ENCODE peak calls at places on chromosomes 4 and X, in four cellular contexts. P is hepatocyte, N is K562, E is esophagus squamous epithelium. W is an unnamed sample.

GRCh38 chr4:48976007-48976406 is 10.1 kb upstream of the CWH43 start:
- DNase-seq in P (no peak), N (no peak), E (no peak), W (no peak)

GRCh38 chr4:182695842-182696241 is 221.3 kb downstream of the DCTD start:
- DNase-seq in P (no peak), N (no peak), E (no peak), W (no peak)

GRCh38 chrX:131711478-131711867 is 167.6 kb downstream of the OR13H1 start:
- DNase-seq in P (no peak), N (no peak), E (no peak), W (no peak)

GRCh38 chr4:147530153-147530552 is 49.3 kb downstream of the EDNRA start:
- DNase-seq in P (no peak), N (no peak), E (no peak), W (no peak)

GRCh38 chr4:64784125-64784524 is 374.9 kb upstream of the TECRL start:
- DNase-seq in P (no peak), N (no peak), E (no peak), W (no peak)

GRCh38 chr4:69894221-69894620 is 34.3 kb upstream of the SULT1E1 start:
- DNase-seq in P (peak; percentile 30), N (no peak), E (no peak), W (no peak)

GRCh38 chr4:123547167-123547817 is 150.7 kb downstream of the SPRY1 start:
- DNase-seq in P (peak; percentile 76), N (no peak), E (no peak), W (no peak)

GRCh38 chr4:112895785-112896184 is 153.7 kb upstream of the ANK2 start:
- DNase-seq in P (no peak), N (no peak), E (no peak), W (no peak)

GRCh38 chr4:156915216-156915615 is 56.4 kb downstream of the PDGFC start:
- DNase-seq in P (no peak), N (no peak), E (no peak), W (no peak)

GRCh38 chr4:147799986-147800555 is 68.2 kb downstream of the ARHGAP10 start:
- DNase-seq in P (no peak), N (no peak), E (no peak), W (no peak)

GRCh38 chr4:177066746-177067145 is 242.9 kb upstream of the NEIL3 start:
- DNase-seq in P (no peak), N (no peak), E (no peak), W (no peak)

GRCh38 chr4:137558951-137559350 is 26.7 kb upstream of the PCDH18 start:
- DNase-seq in P (no peak), N (no peak), E (no peak), W (peak; percentile 32)

GRCh38 chr4:40648141-40648540 is 18.5 kb upstream of the RBM47 start:
- DNase-seq in P (no peak), N (no peak), E (no peak), W (no peak)

GRCh38 chrX:43949669-43950068 is 23.5 kb downstream of the NDP start:
- DNase-seq in P (peak; percentile 52), N (no peak), E (no peak), W (no peak)

GRCh38 chr4:188960411-188961093 is 821.3 kb downstream of the TRIML1 start:
- DNase-seq in P (no peak), N (no peak), E (no peak), W (no peak)

GRCh38 chr4:16674133-16674532 is 224.3 kb downstream of the LDB2 start:
- DNase-seq in P (no peak), N (no peak), E (no peak), W (no peak)

GRCh38 chrX:2445662-2446623 is 54.8 kb downstream of the DHRSX start:
- DNase-seq in P (no peak), N (no peak), E (no peak), W (no peak)

GRCh38 chrX:149372861-149373260 is 132.2 kb downstream of the IDS start:
- DNase-seq in P (no peak), N (no peak), E (no peak), W (peak; percentile 43)

GRCh38 chr4:127012549-127012948 is 620.2 kb upstream of the INTU start:
- DNase-seq in P (no peak), N (no peak), E (no peak), W (peak; percentile 15)

GRCh38 chr4:181140037-181140603 is 1103.1 kb upstream of the TENM3 start:
- DNase-seq in P (no peak), N (no peak), E (no peak), W (no peak)

GRCh38 chr4:97235516-97235915 is 907.8 kb downstream of the STPG2 start:
- DNase-seq in P (no peak), N (no peak), E (no peak), W (no peak)

GRCh38 chrX:120456973-120457372 is 12.1 kb downstream of the LAMP2 start:
- DNase-seq in P (no peak), N (no peak), E (no peak), W (no peak)
- H3K4me3 ChIP-seq in P (no peak overlapping the region), N (no peak overlapping the region), E (no peak overlapping the region), W (no peak overlapping the region)

GRCh38 chr4:169414913-169415312 is 144.2 kb upstream of the SH3RF1 start:
- DNase-seq in P (no peak), N (no peak), E (no peak), W (no peak)

GRCh38 chr4:169407217-169407845 is 136.6 kb upstream of the SH3RF1 start:
- DNase-seq in P (no peak), N (no peak), E (no peak), W (peak; percentile 61)

GRCh38 chr4:169412046-169412445 is 141.3 kb upstream of the SH3RF1 start:
- DNase-seq in P (no peak), N (no peak), E (no peak), W (no peak)

GRCh38 chr4:169416461-169416860 is 145.7 kb upstream of the SH3RF1 start:
- DNase-seq in P (no peak), N (no peak), E (no peak), W (no peak)

DNA sequence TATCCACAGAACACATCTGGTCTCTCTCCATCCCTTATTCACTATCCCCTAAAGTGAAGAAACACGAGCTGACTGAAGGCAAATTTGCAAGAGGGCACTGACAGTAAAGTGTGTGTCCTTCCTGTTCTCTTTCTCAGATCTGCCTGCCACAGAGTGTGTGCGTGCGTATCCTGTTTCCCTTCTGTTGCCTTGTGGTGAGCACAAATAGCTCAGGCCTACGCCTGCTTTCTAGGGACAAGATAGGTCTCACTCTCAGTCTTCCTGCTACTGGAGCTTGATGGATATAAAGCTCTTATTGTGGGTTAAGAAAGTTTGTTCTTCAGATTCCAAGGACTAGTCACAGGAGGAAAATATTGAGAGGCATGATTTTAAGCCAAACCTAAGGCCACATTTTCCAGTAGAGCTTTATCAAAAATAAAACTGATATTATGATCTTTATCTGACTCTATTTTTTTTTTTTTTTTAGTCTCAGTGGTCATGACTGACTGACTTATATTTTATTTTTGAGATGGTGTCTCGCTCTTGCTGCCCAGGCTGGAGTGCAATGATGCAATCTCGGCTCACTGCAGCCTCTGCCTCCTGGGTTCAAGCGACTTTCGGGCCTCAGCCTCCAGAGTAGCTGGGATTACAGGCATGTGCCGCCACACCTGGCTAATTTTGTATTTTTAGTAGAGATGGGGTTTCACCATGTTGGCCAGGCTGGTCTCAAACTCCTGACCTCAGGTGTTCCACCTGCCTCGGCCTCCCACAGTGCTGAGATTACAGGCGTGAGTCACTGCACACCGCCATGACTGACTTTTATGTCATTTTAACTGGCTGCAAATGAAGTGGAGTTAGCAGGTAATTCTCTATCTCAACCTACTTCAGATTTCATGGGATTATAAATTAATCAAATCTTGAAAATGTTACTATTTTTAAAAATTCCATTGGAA is 140.3 kb upstream of the SH3RF1 start:
- DNase-seq in P (peak; percentile 10), N (no peak), E (no peak), W (peak; percentile 36)
- H3K27ac ChIP-seq in P (no peak overlapping the region), N (no peak overlapping the region), E (no peak overlapping the region), W (no peak overlapping the region)

GRCh38 chr4:129641179-129641578 is 545.2 kb downstream of the C4orf33 start:
- DNase-seq in P (peak; percentile 68), N (no peak), E (no peak), W (peak; percentile 70)
- TF ChIP-seq CTCF in P (peak; percentile 74), N (peak; percentile 43), E (peak; percentile 66), W (peak; percentile 81)

GRCh38 chr4:7781361-7781760 is 158.3 kb downstream of the AFAP1 start:
- DNase-seq in P (no peak), N (peak; percentile 26), E (no peak), W (peak; percentile 54)
- H3K4me3 ChIP-seq in P (no peak overlapping the region), N (no peak overlapping the region), E (no peak overlapping the region), W (no peak overlapping the region)

GRCh38 chr4:76090241-76090691 is 15.8 kb downstream of the ART3 start:
- DNase-seq in P (peak; percentile 34), N (peak; percentile 58), E (no peak), W (no peak)
- H3K27ac ChIP-seq in P (peak overlapping the region; percentile 34), N (peak overlapping the region; percentile 44), E (peak overlapping the region; percentile 49), W (no peak overlapping the region)

GRCh38 chr4:29081230-29081955 is 1638.8 kb upstream of the PCDH7 start:
- DNase-seq in P (peak; percentile 6), N (no peak), E (no peak), W (no peak)
- TF ChIP-seq CTCF in P (peak; percentile 49), N (no peak), E (no peak), W (no peak)

GRCh38 chrX:129981752-129982299 is 609 bp upstream of the BCORL1 start:
- DNase-seq in P (no peak), N (peak; percentile 67), E (no peak), W (no peak)
- H3K4me3 ChIP-seq in P (peak overlapping the region; percentile 42), N (no peak overlapping the region), E (no peak overlapping the region), W (peak overlapping the region; percentile 39)

GRCh38 chr4:24419147-24420034 is 165.0 kb downstream of the DHX15 start:
- DNase-seq in P (peak; percentile 91), N (peak; percentile 74), E (no peak), W (peak; percentile 87)

GRCh38 chr4:24413311-24413784 is 171.0 kb downstream of the DHX15 start:
- DNase-seq in P (no peak), N (no peak), E (no peak), W (no peak)

GRCh38 chr4:24417206-24417605 is 167.1 kb downstream of the DHX15 start:
- DNase-seq in P (no peak), N (no peak), E (no peak), W (peak; percentile 30)

GRCh38 chr4:24411299-24411698 is 173.1 kb downstream of the DHX15 start:
- DNase-seq in P (no peak), N (no peak), E (no peak), W (no peak)

DNA sequence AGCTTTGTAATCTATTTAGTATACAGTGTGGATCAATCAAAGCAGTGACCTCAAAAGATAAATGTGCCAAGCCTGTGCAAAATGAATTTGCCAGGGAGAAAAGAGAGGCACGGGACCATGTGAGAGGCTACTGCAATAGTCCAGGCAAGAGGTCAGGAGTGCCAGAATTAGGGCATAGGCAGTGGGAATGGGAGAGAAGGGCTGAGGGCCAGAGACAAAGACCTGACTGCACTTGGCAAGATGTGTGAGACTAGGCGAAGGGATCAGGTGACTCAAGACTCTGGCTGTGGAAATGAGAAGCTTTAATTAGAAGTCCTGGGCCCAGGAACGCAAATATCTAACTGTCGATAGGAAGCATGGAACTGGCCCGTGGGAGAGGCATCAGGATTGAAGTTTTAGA is 168.1 kb downstream of the DHX15 start:
- DNase-seq in P (no peak), N (no peak), E (no peak), W (no peak)
- H3K27ac ChIP-seq in P (no peak overlapping the region), N (no peak overlapping the region), E (no peak overlapping the region), W (no peak overlapping the region)

W was measured in cardiac muscle cell.